ENCODE peak calls at places on chromosome 22, in nine cellular contexts. Z is heart left ventricle, O is WTC11, Q is tibial artery, D is sigmoid colon, B is lower lobe of right lung, Y is cardiac muscle cell, H is fibroblast of pulmonary artery, E is kidney epithelial cell. I is an unnamed sample.

GRCh38 chr22:32024791-32025190 is 18.3 kb upstream of the SLC5A1 start:
- DNase-seq in Z (no peak), O (no peak), Q (no peak), D (no peak), B (no peak), Y (peak; percentile 5), H (no peak), E (peak; percentile 34), I (no peak)

GRCh38 chr22:27870234-27871191 is 48.5 kb downstream of the PITPNB start:
- DNase-seq in Z (no peak), O (no peak), Q (no peak), D (no peak), B (no peak), Y (no peak), H (no peak), E (no peak), I (no peak)

GRCh38 chr22:44396021-44396726 is 83.4 kb upstream of the SHISAL1 start:
- DNase-seq in Z (no peak), O (no peak), Q (peak; percentile 5), D (no peak), B (no peak), Y (no peak), H (no peak), E (no peak), I (no peak)

GRCh38 chr22:36860821-36861659 is at the start of gene NCF4:
- DNase-seq in Z (peak; percentile 77), O (no peak), Q (peak; percentile 85), D (peak; percentile 87), B (peak; percentile 88), Y (no peak), H (no peak), E (no peak), I (peak; percentile 87)

GRCh38 chr22:48098243-48098935 is 1335.9 kb downstream of the TBC1D22A start:
- DNase-seq in Z (no peak), O (no peak), Q (no peak), D (no peak), B (no peak), Y (no peak), H (no peak), E (no peak), I (peak; percentile 85)

GRCh38 chr22:44444341-44445306 is 53.4 kb downstream of the RTL6 start:
- DNase-seq in Z (no peak), O (peak; percentile 68), Q (peak; percentile 13), D (peak; percentile 44), B (no peak), Y (no peak), H (no peak), E (no peak), I (no peak)

GRCh38 chr22:42065408-42066132 is 5.0 kb downstream of the NAGA start:
- DNase-seq in Z (no peak), O (peak; percentile 69), Q (no peak), D (no peak), B (no peak), Y (no peak), H (no peak), E (no peak), I (no peak)

GRCh38 chr22:27260087-27260730 is 541.3 kb downstream of the MN1 start:
- DNase-seq in Z (no peak), O (peak; percentile 42), Q (no peak), D (no peak), B (no peak), Y (no peak), H (no peak), E (no peak), I (no peak)

GRCh38 chr22:48495751-48496080 is 1332.0 kb downstream of the BRD1 start:
- DNase-seq in Z (no peak), O (no peak), Q (no peak), D (no peak), B (peak; percentile 34), Y (no peak), H (no peak), E (no peak), I (no peak)

GRCh38 chr22:36737776-36738175 is 34.2 kb upstream of the CACNG2 start:
- DNase-seq in Z (no peak), O (no peak), Q (peak; percentile 55), D (peak; percentile 65), B (peak; percentile 80), Y (no peak), H (no peak), E (no peak), I (no peak)

GRCh38 chr22:48631288-48631687 is 1196.4 kb downstream of the BRD1 start:
- DNase-seq in Z (no peak), O (no peak), Q (no peak), D (no peak), B (no peak), Y (no peak), H (no peak), E (no peak), I (no peak)

GRCh38 chr22:26287382-26288228 is 118.3 kb downstream of the SEZ6L start:
- DNase-seq in Z (no peak), O (no peak), Q (no peak), D (no peak), B (no peak), Y (no peak), H (no peak), E (no peak), I (no peak)

GRCh38 chr22:27719033-27719341 is 82.6 kb downstream of the MN1 start:
- DNase-seq in Z (no peak), O (no peak), Q (no peak), D (no peak), B (no peak), Y (no peak), H (no peak), E (no peak), I (no peak)

GRCh38 chr22:44819966-44820631 is 67.7 kb downstream of the ARHGAP8 start:
- DNase-seq in Z (no peak), O (no peak), Q (no peak), D (peak; percentile 48), B (no peak), Y (no peak), H (no peak), E (no peak), I (no peak)

GRCh38 chr22:28151241-28151640 is 232.2 kb upstream of the PITPNB start:
- DNase-seq in Z (no peak), O (no peak), Q (no peak), D (no peak), B (no peak), Y (no peak), H (no peak), E (no peak), I (no peak)

GRCh38 chr22:35678836-35679235 is 30.6 kb downstream of the APOL6 start:
- DNase-seq in Z (no peak), O (no peak), Q (no peak), D (no peak), B (no peak), Y (no peak), H (no peak), E (no peak), I (no peak)

GRCh38 chr22:24950272-24950902 is 2.1 kb upstream of the KIAA1671 start:
- DNase-seq in Z (no peak), O (peak; percentile 77), Q (no peak), D (no peak), B (no peak), Y (peak; percentile 85), H (peak; percentile 82), E (no peak), I (no peak)

GRCh38 chr22:38304526-38304925 is 12.7 kb downstream of the CSNK1E start:
- DNase-seq in Z (peak; percentile 73), O (no peak), Q (no peak), D (no peak), B (no peak), Y (peak; percentile 23), H (no peak), E (no peak), I (no peak)
- TF ChIP-seq CTCF in Z (peak; percentile 44), O (no peak), Q (peak; percentile 14), D (no peak), B (no peak), Y (no peak), H (peak; percentile 10), E (no peak), I (no peak)

DNA sequence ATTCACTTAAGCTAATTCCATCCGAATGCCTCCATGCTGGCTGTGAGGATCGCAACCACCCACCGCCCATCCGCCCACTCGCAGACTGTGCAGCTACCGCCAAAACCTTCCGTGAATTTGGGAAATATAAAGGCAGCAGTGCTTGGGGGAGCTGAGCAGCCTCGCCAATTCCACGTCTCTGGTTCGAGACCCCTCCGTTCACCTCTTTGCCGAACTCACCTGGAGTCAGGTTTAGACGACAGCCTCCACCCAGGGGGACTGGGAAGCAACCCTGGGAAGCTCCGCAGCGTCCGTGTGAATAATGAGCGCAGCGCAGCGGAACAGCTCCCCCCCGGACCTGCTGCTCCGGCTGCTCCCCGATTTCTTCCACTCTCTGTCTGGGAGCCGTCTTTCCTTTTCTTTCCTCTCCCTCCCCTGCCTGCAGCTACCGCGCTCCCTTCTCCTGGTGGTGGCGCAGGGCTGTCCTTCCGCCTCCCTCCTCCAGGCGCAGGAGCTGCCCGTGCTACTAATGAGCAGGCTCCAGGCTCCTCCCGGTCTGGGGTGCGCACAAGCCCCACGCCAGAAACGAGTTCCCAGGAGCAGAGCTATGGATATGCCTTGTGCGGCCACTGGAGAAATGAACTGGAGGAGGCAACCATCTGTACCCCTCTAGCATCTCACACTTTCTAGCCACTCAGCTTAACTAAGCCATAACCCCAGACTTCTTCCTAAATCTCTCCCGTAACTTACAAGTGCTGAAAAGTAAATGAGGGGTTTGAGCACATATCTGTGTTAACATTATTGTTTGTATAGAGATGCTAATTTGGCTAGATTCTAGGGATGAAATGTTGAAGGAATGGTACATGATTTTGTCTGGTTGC is 107.3 kb downstream of the XKR3 start:
- DNase-seq in Z (no peak), O (no peak), Q (no peak), D (no peak), B (no peak), Y (no peak), H (no peak), E (no peak), I (no peak)
- TF ChIP-seq CTCF in Z (no peak), O (no peak), Q (no peak), D (no peak), B (no peak), Y (no peak), H (no peak), E (peak; percentile 22), I (no peak)

DNA sequence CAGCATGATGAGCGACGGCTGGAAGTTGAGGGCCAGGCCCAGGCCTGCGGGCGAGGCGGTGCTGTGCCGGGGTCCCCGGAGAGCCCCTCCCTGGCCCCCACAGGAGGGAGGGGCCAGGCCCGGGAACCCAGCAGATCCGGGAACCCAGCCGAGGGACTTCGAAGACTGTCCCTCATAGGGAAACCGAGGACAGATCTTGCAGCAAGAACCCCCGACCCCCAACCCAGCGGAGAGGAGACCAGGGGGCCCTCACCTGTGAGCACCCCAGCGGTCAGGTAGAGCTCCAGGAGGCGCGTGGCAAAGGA is 2.4 kb downstream of the SLC16A8 start:
- DNase-seq in Z (no peak), O (no peak), Q (no peak), D (peak; percentile 60), B (peak; percentile 48), Y (no peak), H (no peak), E (no peak), I (no peak)
- TF ChIP-seq CTCF in Z (no peak), O (no peak), Q (no peak), D (no peak), B (no peak), Y (no peak), H (no peak), E (no peak), I (no peak)

DNA sequence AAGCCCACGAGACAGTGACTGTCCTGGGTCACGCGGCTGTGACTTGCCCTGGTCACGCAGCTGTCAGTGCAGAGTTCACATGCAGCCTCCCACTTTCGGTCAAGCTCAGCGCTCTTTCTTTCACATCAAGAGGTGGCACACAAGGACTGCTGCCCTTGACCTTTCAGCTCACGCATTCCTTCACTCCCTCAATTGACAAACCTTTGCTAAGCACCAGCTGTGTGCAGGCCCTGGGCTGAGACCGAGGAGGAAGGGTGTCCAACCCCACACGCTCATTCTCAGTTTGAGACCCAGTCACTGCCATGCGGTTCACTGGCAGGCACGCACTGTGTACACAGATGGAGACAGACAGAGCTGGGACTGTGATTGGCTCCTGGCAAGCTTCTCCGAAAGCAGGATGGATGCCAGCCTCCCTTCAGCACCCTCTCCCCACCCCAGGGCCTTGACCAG is 70.3 kb downstream of the SCUBE1 start:
- DNase-seq in Z (peak; percentile 45), O (peak; percentile 29), Q (no peak), D (no peak), B (no peak), Y (no peak), H (no peak), E (no peak), I (no peak)
- TF ChIP-seq CTCF in Z (no peak), O (no peak), Q (no peak), D (no peak), B (no peak), Y (no peak), H (no peak), E (no peak), I (no peak)

I was measured in GM13977.